ENCODE peak calls at places on chromosomes 1 and 21, in ten cellular contexts. S is neuronal stem cell, K is Peyer's patch, A is right cardiac atrium, T is H9, O is aorta, P is hepatocyte, X is upper lobe of right lung, U is esophagus squamous epithelium, I is BE2C. M is an unnamed sample. For H3K27me3 and H3K4me1, the result is how much of the 10 kb centered on the place peaks cover.

GRCh38 chr1:97069312-97069711 is 347.7 kb downstream of the PTBP2 start:
- DNase-seq in K (no peak), T (no peak), O (no peak), A (no peak), U (no peak), S (no peak), X (no peak), I (no peak), P (no peak), M (no peak)

GRCh38 chr1:175132456-175132855 is 60.1 kb downstream of the KIAA0040 start:
- DNase-seq in O (no peak), S (no peak), I (no peak), U (no peak), T (no peak), X (no peak), A (no peak), P (no peak), K (no peak), M (no peak)

GRCh38 chr1:85504417-85504816 is 39.5 kb upstream of the DDAH1 start:
- DNase-seq in P (no peak), T (no peak), O (no peak), I (no peak), A (no peak), K (no peak), U (no peak), S (no peak), X (no peak), M (no peak)

GRCh38 chr1:199242601-199243000 is 603.8 kb downstream of the PTPRC start:
- DNase-seq in O (no peak), A (no peak), P (no peak), T (no peak), U (no peak), I (no peak), K (no peak), X (no peak), S (no peak), M (no peak)

GRCh38 chr1:41631971-41632370 is 147.5 kb upstream of the EDN2 start:
- DNase-seq in S (no peak), U (no peak), X (no peak), T (no peak), O (no peak), I (no peak), P (no peak), K (no peak), A (no peak), M (no peak)

GRCh38 chr1:59691261-59691660 is 123.5 kb upstream of the HOOK1 start:
- DNase-seq in T (no peak), S (no peak), K (no peak), I (no peak), P (no peak), U (no peak), A (peak), X (no peak), O (peak), M (no peak)

GRCh38 chr21:29504751-29505321 is 206.1 kb downstream of the BACH1 start:
- DNase-seq in X (no peak), T (no peak), K (no peak), I (no peak), P (no peak), A (no peak), U (no peak), S (no peak), O (no peak), M (no peak)

GRCh38 chr1:30042438-30043147 is 680.8 kb downstream of the MATN1 start:
- DNase-seq in K (no peak), P (no peak), O (no peak), T (peak), U (no peak), I (no peak), S (no peak), A (no peak), X (peak), M (no peak)

GRCh38 chr1:243234978-243235657 is 20.0 kb downstream of the CEP170 start:
- DNase-seq in T (no peak), O (no peak), U (no peak), I (no peak), X (no peak), S (no peak), K (no peak), P (no peak), A (no peak), M (no peak)

GRCh38 chr1:228101994-228102790 is 933 bp downstream of the C1orf35 start:
- DNase-seq in I (peak), T (peak), P (peak), K (peak), U (no peak), O (peak), S (no peak), X (peak), A (peak), M (no peak)

GRCh38 chr1:162397039-162397448 is 14.9 kb downstream of the SH2D1B start:
- DNase-seq in T (no peak), O (no peak), U (no peak), X (no peak), I (no peak), A (no peak), K (no peak), S (no peak), P (no peak), M (no peak)

GRCh38 chr1:200179126-200179780 is 151.7 kb downstream of the NR5A2 start:
- DNase-seq in K (no peak), A (no peak), T (no peak), S (no peak), O (no peak), I (no peak), P (no peak), X (no peak), U (no peak), M (no peak)

GRCh38 chr1:183023601-183024351 is 556 bp downstream of the LAMC1 start:
- DNase-seq in P (peak), A (peak), S (peak), K (peak), T (peak), O (peak), U (no peak), I (peak), X (peak), M (peak)

GRCh38 chr1:47753808-47754207 is 243.4 kb downstream of the TRABD2B start:
- DNase-seq in O (no peak), X (no peak), A (no peak), P (no peak), I (no peak), U (no peak), S (no peak), T (no peak), K (no peak), M (no peak)

GRCh38 chr1:77829851-77830250 is 50.4 kb downstream of the MIGA1 start:
- DNase-seq in T (no peak), K (no peak), I (no peak), A (no peak), O (no peak), U (no peak), S (no peak), P (no peak), X (no peak), M (no peak)

GRCh38 chr21:38223893-38224540 is 32.8 kb upstream of the KCNJ15 start:
- DNase-seq in U (no peak), S (peak), K (no peak), O (no peak), T (no peak), I (no peak), P (no peak), X (no peak), A (no peak), M (no peak)

GRCh38 chr1:96651517-96651916 is 70.1 kb upstream of the PTBP2 start:
- DNase-seq in I (no peak), K (no peak), O (no peak), T (peak), U (no peak), S (no peak), X (no peak), A (no peak), P (no peak), M (no peak)

GRCh38 chr1:64203420-64203819 is at the start of gene UBE2U:
- DNase-seq in X (no peak), O (no peak), A (no peak), S (no peak), K (no peak), U (no peak), T (no peak), I (no peak), P (no peak), M (no peak)

GRCh38 chr1:25819496-25820246 is at the start of gene MTFR1L:
- DNase-seq in T (peak), X (peak), S (peak), U (peak), I (peak), K (peak), O (peak), P (peak), A (peak), M (peak)

GRCh38 chr1:244049969-244050834 is 881 bp upstream of the ZBTB18 start:
- DNase-seq in I (peak), O (no peak), X (no peak), K (peak), P (peak), U (no peak), T (no peak), S (no peak), A (no peak), M (peak)

GRCh38 chr1:18951416-18951815 is 5.1 kb downstream of the IFFO2 start:
- DNase-seq in K (peak), T (no peak), O (no peak), U (no peak), I (no peak), X (no peak), A (no peak), P (no peak), S (no peak), M (peak)

GRCh38 chr1:18951818-18952391 is 4.6 kb downstream of the IFFO2 start:
- DNase-seq in U (no peak), O (no peak), X (no peak), A (no peak), P (no peak), T (no peak), K (peak), I (no peak), S (no peak), M (no peak)

GRCh38 chr1:18949689-18950414 is 6.6 kb downstream of the IFFO2 start:
- DNase-seq in U (no peak), T (peak), S (no peak), A (no peak), O (peak), K (no peak), I (no peak), X (no peak), P (no peak), M (peak)

GRCh38 chr1:18948913-18949688 is 7.4 kb downstream of the IFFO2 start:
- DNase-seq in X (no peak), P (peak), T (no peak), U (no peak), I (no peak), A (peak), K (no peak), S (no peak), O (peak), M (peak)

GRCh38 chr1:18950415-18951026 is 6.0 kb downstream of the IFFO2 start:
- DNase-seq in S (no peak), K (no peak), O (peak), P (no peak), X (peak), T (no peak), I (no peak), U (no peak), A (peak), M (peak)
- H3K27me3 ChIP-seq in S (under half), K (under half), O (under half), P (under half), X (under half), T (under half), I (under half), U (under half), A (under half), M (under half)

GRCh38 chr1:155499953-155500621 is 62.5 kb downstream of the ASH1L start:
- DNase-seq in X (no peak), S (no peak), T (no peak), K (no peak), A (no peak), U (no peak), P (peak), I (peak), O (no peak), M (no peak)
- H3K4me1 ChIP-seq in X (under half), S (under half), T (under half), K (under half), A (under half), U (under half), P (under half), I (under half), O (under half), M (under half)

GRCh38 chr1:18681423-18681835 is 50.8 kb downstream of the PAX7 start:
- DNase-seq in A (no peak), S (no peak), T (no peak), K (no peak), X (no peak), O (no peak), I (no peak), U (no peak), P (peak), M (no peak)

GRCh38 chr1:18686540-18686939 is 55.9 kb downstream of the PAX7 start:
- DNase-seq in X (no peak), K (no peak), I (no peak), T (no peak), O (no peak), S (no peak), A (no peak), P (no peak), U (no peak), M (no peak)

GRCh38 chr1:18682375-18682774 is 51.7 kb downstream of the PAX7 start:
- DNase-seq in P (no peak), I (no peak), X (no peak), U (no peak), T (peak), K (no peak), A (no peak), O (no peak), S (no peak), M (no peak)

DNA sequence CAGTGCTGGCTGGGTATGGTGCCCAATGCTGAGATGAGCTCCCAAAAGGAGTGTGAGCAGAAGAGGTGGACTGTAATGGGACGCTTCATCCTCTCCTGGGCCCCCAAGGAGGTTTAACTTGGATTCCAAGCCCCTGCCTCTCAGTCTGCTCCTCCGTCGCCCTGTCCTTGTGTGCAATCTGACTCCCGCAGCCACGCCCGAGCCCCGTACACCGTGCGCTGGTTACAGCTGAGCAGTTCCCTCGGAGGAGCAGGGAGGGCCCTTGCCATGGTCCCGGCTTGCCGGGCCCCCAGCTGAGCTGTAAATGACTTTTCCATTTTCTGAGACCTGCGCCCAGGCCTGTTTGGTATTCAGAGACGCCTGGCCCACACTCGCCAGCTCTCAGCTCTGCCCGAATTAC is 53.7 kb downstream of the PAX7 start:
- DNase-seq in I (no peak), K (no peak), A (no peak), X (no peak), O (no peak), T (no peak), S (no peak), P (no peak), U (no peak), M (no peak)
- H3K27me3 ChIP-seq in I (under half), K (under half), A (under half), X (under half), O (under half), T (under half), S (under half), P (under half), U (half or more), M (under half)

GRCh38 chr1:226904772-226905171 is 34.4 kb downstream of the PSEN2 start:
- DNase-seq in P (no peak), S (no peak), A (no peak), I (no peak), U (no peak), T (no peak), O (no peak), X (no peak), K (no peak), M (no peak)
- H3K4me1 ChIP-seq in P (under half), S (under half), A (under half), I (under half), U (under half), T (under half), O (under half), X (under half), K (under half), M (under half)

GRCh38 chr1:213658508-213658907 is 329.3 kb upstream of the PROX1 start:
- DNase-seq in P (no peak), K (no peak), S (no peak), X (no peak), U (no peak), T (no peak), A (no peak), I (no peak), O (no peak), M (no peak)

GRCh38 chr1:213657040-213657439 is 330.7 kb upstream of the PROX1 start:
- DNase-seq in T (no peak), O (no peak), X (no peak), A (no peak), I (no peak), P (no peak), U (no peak), S (no peak), K (no peak), M (no peak)

GRCh38 chr1:213656039-213656438 is 331.7 kb upstream of the PROX1 start:
- DNase-seq in P (no peak), S (no peak), I (no peak), X (no peak), O (no peak), T (no peak), A (no peak), K (no peak), U (no peak), M (no peak)

GRCh38 chr1:213656482-213656881 is 331.3 kb upstream of the PROX1 start:
- DNase-seq in A (no peak), U (no peak), P (no peak), X (no peak), I (no peak), T (no peak), O (no peak), S (no peak), K (no peak), M (no peak)

DNA sequence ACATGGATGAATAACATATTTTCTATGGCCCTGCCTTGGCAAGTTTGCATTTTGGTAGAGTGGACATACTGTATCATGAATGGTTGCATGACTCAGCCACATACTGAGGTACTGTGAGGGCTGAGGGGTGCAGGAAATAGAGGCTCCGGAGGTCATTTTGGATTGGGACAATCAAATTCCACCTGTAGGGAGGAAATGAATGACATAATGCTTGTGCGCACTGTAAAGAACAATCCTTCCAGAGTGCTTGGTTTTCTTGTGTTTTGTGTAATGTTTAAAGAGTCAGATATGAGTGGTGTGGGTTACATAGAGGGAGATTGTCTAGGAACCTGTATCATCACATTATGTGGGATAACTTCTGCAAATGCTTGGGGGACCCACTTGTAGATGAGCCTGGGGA is 329.9 kb upstream of the PROX1 start:
- DNase-seq in P (no peak), A (no peak), I (no peak), X (no peak), T (no peak), U (no peak), K (no peak), O (no peak), S (no peak), M (no peak)
- H3K27me3 ChIP-seq in P (under half), A (under half), I (under half), X (under half), T (under half), U (under half), K (under half), O (under half), S (under half), M (under half)

GRCh38 chr1:230545181-230545580 is 97.1 kb upstream of the COG2 start:
- DNase-seq in P (no peak), I (no peak), K (no peak), A (no peak), X (no peak), S (no peak), O (no peak), U (no peak), T (no peak), M (no peak)
- H3K4me1 ChIP-seq in P (under half), I (under half), K (under half), A (under half), X (under half), S (under half), O (under half), U (under half), T (under half), M (under half)

GRCh38 chr1:6507461-6507911 is 16.0 kb upstream of the PLEKHG5 start:
- DNase-seq in S (no peak), X (no peak), T (no peak), P (no peak), I (peak), A (no peak), U (no peak), K (no peak), O (no peak), M (no peak)
- H3K27me3 ChIP-seq in S (under half), X (under half), T (under half), P (under half), I (under half), A (under half), U (under half), K (under half), O (under half), M (under half)

GRCh38 chr1:156885904-156886355 is 7.6 kb upstream of the PEAR1 start:
- DNase-seq in P (no peak), O (no peak), S (no peak), X (no peak), A (no peak), T (no peak), U (no peak), I (no peak), K (no peak), M (no peak)
- H3K4me1 ChIP-seq in P (under half), O (under half), S (under half), X (under half), A (under half), T (under half), U (under half), I (half or more), K (under half), M (under half)

GRCh38 chr21:45568383-45568782 is 26.1 kb upstream of the SLC19A1 start:
- DNase-seq in I (no peak), K (no peak), A (no peak), S (no peak), O (no peak), X (no peak), T (no peak), P (no peak), U (no peak), M (no peak)
- H3K27me3 ChIP-seq in I (under half), K (under half), A (under half), S (under half), O (under half), X (under half), T (under half), P (under half), U (under half), M (under half)

DNA sequence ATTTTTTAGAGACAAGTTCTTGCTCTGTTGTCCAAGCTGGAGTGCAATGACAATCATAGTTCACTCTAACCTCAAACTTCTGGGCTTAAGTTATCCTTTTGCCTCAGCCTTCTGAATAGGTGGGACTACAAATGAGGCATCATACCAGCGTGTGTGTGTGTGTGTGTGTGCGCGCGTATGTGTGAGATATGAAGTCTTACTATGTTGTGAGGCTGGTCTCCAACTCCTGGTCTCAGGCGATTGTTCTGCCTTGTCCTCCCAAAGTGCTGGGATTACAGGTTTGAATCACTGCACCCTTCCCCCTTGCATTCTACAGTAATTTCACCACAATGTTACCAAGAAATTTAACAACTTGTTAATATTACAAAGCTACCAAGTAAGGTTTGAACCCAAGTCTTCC is 688 bp upstream of the GBP2 start:
- DNase-seq in A (no peak), S (no peak), T (no peak), I (no peak), X (no peak), P (no peak), K (no peak), O (no peak), U (no peak), M (no peak)
- H3K4me1 ChIP-seq in A (under half), S (under half), T (under half), I (under half), X (under half), P (under half), K (under half), O (under half), U (under half), M (half or more)